ENCODE peak calls at places on chromosomes 3 and 15, in five cellular contexts. One of them, this sample, is unnamed.

GRCh38 chr3:156291269-156292123 is 171.1 kb downstream of the KCNAB1 start:
- DNase-seq in activated CD4-positive, alpha-beta T cell treated with anti-CD3 and anti-CD28 coated beads for 48 hours: peak
- DNase-seq in neural progenitor cell: peak
- DNase-seq in AG09319: no peak
- DNase-seq in psoas muscle: no peak
- DNase-seq in this sample: no peak

GRCh38 chr3:42557849-42558248 is 23.9 kb downstream of the SEC22C start:
- DNase-seq in activated CD4-positive, alpha-beta T cell treated with anti-CD3 and anti-CD28 coated beads for 48 hours: no peak
- DNase-seq in neural progenitor cell: no peak
- DNase-seq in psoas muscle: no peak
- DNase-seq in AG09319: no peak
- DNase-seq in this sample: no peak

GRCh38 chr15:40479024-40479423 is 8.2 kb downstream of the CHST14 start:
- DNase-seq in activated CD4-positive, alpha-beta T cell treated with anti-CD3 and anti-CD28 coated beads for 48 hours: no peak
- DNase-seq in AG09319: no peak
- DNase-seq in neural progenitor cell: no peak
- DNase-seq in psoas muscle: no peak
- DNase-seq in this sample: no peak

GRCh38 chr3:17910922-17911321 is 168.5 kb upstream of the TBC1D5 start:
- DNase-seq in AG09319: no peak
- DNase-seq in psoas muscle: no peak
- DNase-seq in neural progenitor cell: no peak
- DNase-seq in activated CD4-positive, alpha-beta T cell treated with anti-CD3 and anti-CD28 coated beads for 48 hours: no peak
- DNase-seq in this sample: no peak

GRCh38 chr3:178618907-178619306 is 82.7 kb downstream of the KCNMB2 start:
- DNase-seq in AG09319: no peak
- DNase-seq in neural progenitor cell: no peak
- DNase-seq in psoas muscle: no peak
- DNase-seq in activated CD4-positive, alpha-beta T cell treated with anti-CD3 and anti-CD28 coated beads for 48 hours: no peak
- DNase-seq in this sample: no peak

GRCh38 chr15:82855286-82856092 is 46.1 kb downstream of the WHAMM start:
- DNase-seq in AG09319: no peak
- DNase-seq in neural progenitor cell: peak
- DNase-seq in activated CD4-positive, alpha-beta T cell treated with anti-CD3 and anti-CD28 coated beads for 48 hours: no peak
- DNase-seq in psoas muscle: no peak
- DNase-seq in this sample: no peak

GRCh38 chr15:82538961-82539689 is 1.1 kb downstream of the RPS17 start:
- DNase-seq in psoas muscle: no peak
- DNase-seq in AG09319: no peak
- DNase-seq in activated CD4-positive, alpha-beta T cell treated with anti-CD3 and anti-CD28 coated beads for 48 hours: peak
- DNase-seq in neural progenitor cell: no peak
- DNase-seq in this sample: no peak

GRCh38 chr3:51721062-51721745 is 14.3 kb downstream of the GRM2 start:
- DNase-seq in activated CD4-positive, alpha-beta T cell treated with anti-CD3 and anti-CD28 coated beads for 48 hours: no peak
- DNase-seq in AG09319: no peak
- DNase-seq in psoas muscle: no peak
- DNase-seq in neural progenitor cell: no peak
- DNase-seq in this sample: no peak

GRCh38 chr3:53030864-53031445 is 14.9 kb downstream of the SFMBT1 start:
- DNase-seq in AG09319: no peak
- DNase-seq in neural progenitor cell: no peak
- DNase-seq in activated CD4-positive, alpha-beta T cell treated with anti-CD3 and anti-CD28 coated beads for 48 hours: peak
- DNase-seq in psoas muscle: no peak
- DNase-seq in this sample: no peak

GRCh38 chr3:5442106-5442785 is 254.7 kb downstream of the EDEM1 start:
- DNase-seq in psoas muscle: no peak
- DNase-seq in neural progenitor cell: no peak
- DNase-seq in AG09319: no peak
- DNase-seq in activated CD4-positive, alpha-beta T cell treated with anti-CD3 and anti-CD28 coated beads for 48 hours: no peak
- DNase-seq in this sample: no peak

GRCh38 chr15:43150171-43150929 is 17.0 kb downstream of the TMEM62 start:
- DNase-seq in AG09319: peak
- DNase-seq in activated CD4-positive, alpha-beta T cell treated with anti-CD3 and anti-CD28 coated beads for 48 hours: no peak
- DNase-seq in neural progenitor cell: no peak
- DNase-seq in psoas muscle: no peak
- DNase-seq in this sample: peak

GRCh38 chr3:180923561-180923960 is 11.1 kb downstream of the FXR1 start:
- DNase-seq in psoas muscle: no peak
- DNase-seq in neural progenitor cell: no peak
- DNase-seq in AG09319: no peak
- DNase-seq in activated CD4-positive, alpha-beta T cell treated with anti-CD3 and anti-CD28 coated beads for 48 hours: no peak
- DNase-seq in this sample: no peak

GRCh38 chr3:51381333-51381705 is 3.8 kb upstream of the MANF start:
- DNase-seq in neural progenitor cell: no peak
- DNase-seq in activated CD4-positive, alpha-beta T cell treated with anti-CD3 and anti-CD28 coated beads for 48 hours: no peak
- DNase-seq in psoas muscle: no peak
- DNase-seq in AG09319: no peak
- DNase-seq in this sample: no peak

GRCh38 chr3:181782306-181782924 is 70.7 kb downstream of the SOX2 start:
- DNase-seq in AG09319: no peak
- DNase-seq in psoas muscle: no peak
- DNase-seq in activated CD4-positive, alpha-beta T cell treated with anti-CD3 and anti-CD28 coated beads for 48 hours: no peak
- DNase-seq in neural progenitor cell: no peak
- DNase-seq in this sample: no peak

GRCh38 chr3:33980252-33980651 is 181.8 kb downstream of the PDCD6IP start:
- DNase-seq in AG09319: no peak
- DNase-seq in psoas muscle: no peak
- DNase-seq in activated CD4-positive, alpha-beta T cell treated with anti-CD3 and anti-CD28 coated beads for 48 hours: no peak
- DNase-seq in neural progenitor cell: peak
- DNase-seq in this sample: peak

GRCh38 chr3:14386254-14386653 is 16.2 kb upstream of the SLC6A6 start:
- DNase-seq in AG09319: no peak
- DNase-seq in neural progenitor cell: no peak
- DNase-seq in activated CD4-positive, alpha-beta T cell treated with anti-CD3 and anti-CD28 coated beads for 48 hours: no peak
- DNase-seq in psoas muscle: no peak
- DNase-seq in this sample: no peak

GRCh38 chr3:11544413-11545181 is 99.1 kb downstream of the VGLL4 start:
- DNase-seq in activated CD4-positive, alpha-beta T cell treated with anti-CD3 and anti-CD28 coated beads for 48 hours: no peak
- DNase-seq in neural progenitor cell: peak
- DNase-seq in AG09319: no peak
- DNase-seq in psoas muscle: peak
- DNase-seq in this sample: no peak